ENCODE peak calls at places on chromosome 20, in ten cellular contexts. H is left ventricle myocardium inferior; J is cardiac muscle cell; Q is activated T-cell treated with anti-CD3 and anti-CD28 coated beads for 1 hour; E is GM04503; F is GM03348; X is GM23338; I is activated CD4-positive, CD25-positive, alpha-beta regulatory T cell treated with anti-CD3 and anti-CD28 coated beads, Interleukin-2, amount 50 U/mL, for 16 hours; R is glutamatergic neuron; Z is posterior vena cava. K is an unnamed sample.
A peak's percentile ranks its signal among the peaks of the same experiment; 100 is the strongest.

GRCh38 chr20:2338702-2339101 is 42.0 kb upstream of the TGM6 start:
- DNase-seq in Z (no peak), E (no peak), J (no peak), R (no peak), I (no peak), F (no peak), Q (no peak), H (no peak), X (no peak), K (no peak)

GRCh38 chr20:44098256-44098630 is 88.7 kb downstream of the JPH2 start:
- DNase-seq in H (no peak), E (no peak), F (no peak), X (no peak), Z (no peak), I (no peak), J (no peak), R (no peak), Q (no peak), K (no peak)

GRCh38 chr20:1185781-1186334 is 1.1 kb upstream of the TMEM74B start:
- DNase-seq in X (peak; percentile 81), F (peak; percentile 59), H (peak; percentile 37), Q (peak; percentile 27), Z (no peak), J (peak; percentile 78), R (peak; percentile 80), E (no peak), I (no peak), K (peak; percentile 73)

GRCh38 chr20:5657190-5657872 is 92.9 kb upstream of the SHLD1 start:
- DNase-seq in Q (no peak), Z (peak; percentile 81), R (no peak), F (peak; percentile 52), H (peak; percentile 20), X (no peak), J (peak; percentile 12), I (no peak), E (peak; percentile 97), K (no peak)

GRCh38 chr20:4684837-4685413 is 36.8 kb upstream of the PRND start:
- DNase-seq in Q (no peak), H (no peak), R (no peak), Z (no peak), J (peak; percentile 22), X (no peak), I (no peak), F (no peak), E (no peak), K (no peak)

GRCh38 chr20:60210779-60211617 is 252.8 kb downstream of the CDH26 start:
- DNase-seq in H (peak; percentile 62), Q (peak; percentile 41), F (peak; percentile 87), Z (peak; percentile 90), E (no peak), X (peak; percentile 65), J (peak; percentile 72), R (peak; percentile 88), I (peak; percentile 11), K (peak; percentile 63)

GRCh38 chr20:45016089-45016641 is 49.9 kb downstream of the STK4 start:
- DNase-seq in X (no peak), J (peak; percentile 4), E (peak; percentile 24), H (no peak), F (peak; percentile 12), R (no peak), Q (no peak), Z (no peak), I (no peak), K (no peak)

GRCh38 chr20:38307371-38308046 is 3.6 kb downstream of the BPI start:
- DNase-seq in F (peak; percentile 66), I (no peak), Q (no peak), J (no peak), R (no peak), H (no peak), Z (peak; percentile 40), E (no peak), X (no peak), K (peak; percentile 57)

GRCh38 chr20:24694157-24694726 is 224.8 kb downstream of the SYNDIG1 start:
- DNase-seq in R (no peak), H (no peak), J (no peak), I (no peak), E (no peak), X (no peak), F (no peak), Z (peak; percentile 81), Q (no peak), K (no peak)

GRCh38 chr20:48827880-48828733 is at the start of gene PREX1:
- DNase-seq in Z (peak; percentile 92), R (peak; percentile 83), I (peak; percentile 59), X (peak; percentile 89), H (peak; percentile 86), E (no peak), J (peak; percentile 91), F (peak; percentile 92), Q (peak; percentile 74), K (peak; percentile 84)

GRCh38 chr20:14335122-14335521 is 2.3 kb downstream of the FLRT3 start:
- DNase-seq in F (no peak), E (no peak), H (no peak), Q (no peak), Z (no peak), I (no peak), R (no peak), J (no peak), X (no peak), K (no peak)

GRCh38 chr20:36606171-36607116 is 865 bp downstream of the RAB5IF start:
- DNase-seq in H (no peak), I (no peak), F (peak; percentile 36), Z (no peak), E (no peak), X (peak; percentile 58), Q (no peak), R (no peak), J (no peak), K (no peak)

GRCh38 chr20:1893721-1894470 is 1.3 kb upstream of the SIRPA start:
- DNase-seq in E (no peak), Z (peak; percentile 93), F (peak; percentile 46), I (no peak), H (peak; percentile 73), Q (no peak), R (no peak), J (peak; percentile 31), X (peak; percentile 81), K (no peak)

GRCh38 chr20:47181056-47181862 is 175.2 kb downstream of the ZMYND8 start:
- DNase-seq in H (no peak), I (no peak), F (peak; percentile 51), R (no peak), X (peak; percentile 83), J (no peak), Z (peak; percentile 66), E (no peak), Q (no peak), K (no peak)

GRCh38 chr20:35771367-35771688 is 487 bp upstream of the PHF20 start:
- DNase-seq in E (no peak), H (no peak), I (no peak), R (no peak), Q (no peak), X (peak; percentile 16), Z (no peak), F (no peak), J (no peak), K (no peak)

GRCh38 chr20:20229595-20229994 is 138.3 kb upstream of the INSM1 start:
- DNase-seq in F (no peak), H (no peak), Q (no peak), J (no peak), X (no peak), Z (no peak), R (no peak), E (no peak), I (no peak), K (no peak)

GRCh38 chr20:235891-236290 is 8.8 kb downstream of the DEFB129 start:
- DNase-seq in Z (no peak), X (no peak), J (no peak), H (no peak), E (no peak), I (no peak), Q (no peak), R (no peak), F (peak; percentile 43), K (no peak)

GRCh38 chr20:44776977-44777376 is 31.3 kb downstream of the KCNK15 start:
- DNase-seq in X (peak; percentile 78), F (peak; percentile 43), I (no peak), R (no peak), E (no peak), Q (no peak), J (peak; percentile 74), H (no peak), Z (no peak), K (no peak)

GRCh38 chr20:61044499-61044898 is 207.6 kb upstream of the CDH4 start:
- DNase-seq in H (no peak), R (no peak), I (no peak), X (peak; percentile 19), F (no peak), J (no peak), E (no peak), Z (peak; percentile 26), Q (no peak), K (no peak)

GRCh38 chr20:49074521-49074920 is 28.4 kb downstream of the CSE1L start:
- DNase-seq in R (no peak), Q (no peak), F (no peak), E (no peak), J (no peak), H (no peak), Z (no peak), X (no peak), I (no peak), K (no peak)

GRCh38 chr20:47886454-47887041 is 101.3 kb upstream of the SULF2 start:
- DNase-seq in H (no peak), Z (no peak), J (no peak), F (no peak), Q (no peak), I (no peak), E (no peak), R (no peak), X (no peak), K (no peak)

GRCh38 chr20:31704225-31705119 is 18.2 kb downstream of the BCL2L1 start:
- DNase-seq in J (no peak), X (peak; percentile 67), E (no peak), R (no peak), Q (no peak), I (no peak), Z (no peak), F (peak; percentile 41), H (peak; percentile 34), K (no peak)